ENCODE peak calls at places on chromosome 22, in eight cellular contexts. K, B, Q, X, J, W, Z and U are unnamed samples.

GRCh38 chr22:17638182-17638431 is 450 bp upstream of the BCL2L13 start:
- DNase-seq in K (no peak), B (no peak), Q (no peak), X (no peak), J (no peak), W (no peak), Z (peak; percentile 60), U (peak; percentile 47)

GRCh38 chr22:41367680-41368542 is 13.8 kb upstream of the TEF start:
- DNase-seq in K (no peak), B (peak; percentile 41), Q (no peak), X (no peak), J (peak; percentile 20), W (no peak), Z (peak; percentile 20), U (no peak)

GRCh38 chr22:24189249-24190158 is 8.2 kb downstream of the SUSD2 start:
- DNase-seq in K (no peak), B (peak; percentile 69), Q (no peak), X (peak; percentile 91), J (peak; percentile 60), W (peak; percentile 66), Z (no peak), U (peak; percentile 75)

GRCh38 chr22:23092217-23092955 is 22.1 kb downstream of the GNAZ start:
- DNase-seq in K (no peak), B (no peak), Q (no peak), X (no peak), J (no peak), W (no peak), Z (no peak), U (no peak)

GRCh38 chr22:38110008-38110862 is at the start of gene BAIAP2L2:
- DNase-seq in K (no peak), B (peak; percentile 85), Q (no peak), X (no peak), J (no peak), W (no peak), Z (no peak), U (no peak)

GRCh38 chr22:27795053-27795452 is 6.5 kb downstream of the MN1 start:
- DNase-seq in K (no peak), B (no peak), Q (no peak), X (no peak), J (no peak), W (no peak), Z (no peak), U (no peak)

GRCh38 chr22:12601870-12602779 is 2925.9 kb upstream of the OR11H1 start:
- DNase-seq in K (no peak), B (no peak), Q (no peak), X (no peak), J (no peak), W (peak; percentile 92), Z (no peak), U (no peak)

GRCh38 chr22:35766654-35767580 is 49.2 kb downstream of the APOL5 start:
- DNase-seq in K (no peak), B (no peak), Q (no peak), X (no peak), J (no peak), W (no peak), Z (no peak), U (no peak)

GRCh38 chr22:41146573-41146972 is 54.2 kb downstream of the EP300 start:
- DNase-seq in K (no peak), B (no peak), Q (no peak), X (no peak), J (no peak), W (no peak), Z (no peak), U (no peak)

GRCh38 chr22:38641476-38641875 is 14.7 kb downstream of the FAM227A start:
- DNase-seq in K (no peak), B (no peak), Q (no peak), X (no peak), J (no peak), W (no peak), Z (no peak), U (no peak)

GRCh38 chr22:27613099-27614089 is 188.2 kb downstream of the MN1 start:
- DNase-seq in K (no peak), B (no peak), Q (no peak), X (no peak), J (no peak), W (peak; percentile 20), Z (no peak), U (no peak)

GRCh38 chr22:31085493-31085824 is 4.3 kb downstream of the SMTN start:
- DNase-seq in K (no peak), B (no peak), Q (no peak), X (no peak), J (peak; percentile 62), W (no peak), Z (no peak), U (peak; percentile 68)

GRCh38 chr22:49449811-49450386 is 377.8 kb downstream of the BRD1 start:
- DNase-seq in K (no peak), B (no peak), Q (no peak), X (no peak), J (no peak), W (peak; percentile 67), Z (no peak), U (no peak)

GRCh38 chr22:19070397-19071169 is 51.6 kb downstream of the DGCR2 start:
- DNase-seq in K (no peak), B (no peak), Q (no peak), X (no peak), J (no peak), W (no peak), Z (no peak), U (no peak)

GRCh38 chr22:29870574-29870973 is 12.4 kb upstream of the MTMR3 start:
- DNase-seq in K (no peak), B (peak; percentile 75), Q (no peak), X (no peak), J (peak; percentile 61), W (no peak), Z (no peak), U (no peak)

GRCh38 chr22:42067706-42068350 is 2.8 kb downstream of the NAGA start:
- DNase-seq in K (no peak), B (no peak), Q (no peak), X (no peak), J (no peak), W (no peak), Z (no peak), U (no peak)

GRCh38 chr22:45319319-45319675 is 9.6 kb downstream of the FAM118A start:
- DNase-seq in K (no peak), B (no peak), Q (no peak), X (no peak), J (no peak), W (peak; percentile 54), Z (no peak), U (no peak)